ENCODE peak calls at places on chromosomes 3 and 15, in ten cellular contexts. W, H, G, Z, K, A, B, F, D and S are unnamed samples.
A peak's percentile ranks its signal among the peaks of the same experiment; 100 is the strongest.

GRCh38 chr15:94653071-94653470 is 421.7 kb downstream of the MCTP2 start:
- DNase-seq in W (no peak), H (no peak), G (no peak), Z (no peak), K (no peak), A (no peak), B (no peak), F (no peak), D (no peak), S (no peak)

GRCh38 chr3:55858302-55858701 is 371.2 kb upstream of the WNT5A start:
- DNase-seq in W (no peak), H (no peak), G (no peak), Z (no peak), K (no peak), A (no peak), B (no peak), F (no peak), D (no peak), S (no peak)

GRCh38 chr3:141279074-141279945 is 47.7 kb downstream of the PXYLP1 start:
- DNase-seq in W (peak; percentile 11), H (no peak), G (no peak), Z (no peak), K (peak; percentile 50), A (no peak), B (no peak), F (peak; percentile 42), D (no peak), S (peak; percentile 47)

GRCh38 chr15:90376789-90377188 is 11.3 kb upstream of the IQGAP1 start:
- DNase-seq in W (no peak), H (no peak), G (no peak), Z (no peak), K (no peak), A (peak; percentile 72), B (no peak), F (no peak), D (no peak), S (no peak)

GRCh38 chr3:14278799-14279705 is 100.4 kb downstream of the LSM3 start:
- DNase-seq in W (no peak), H (no peak), G (no peak), Z (no peak), K (no peak), A (no peak), B (no peak), F (no peak), D (no peak), S (no peak)

GRCh38 chr3:13687409-13687989 is 138.6 kb downstream of the FBLN2 start:
- DNase-seq in W (no peak), H (peak; percentile 1), G (no peak), Z (no peak), K (no peak), A (no peak), B (no peak), F (no peak), D (no peak), S (no peak)

GRCh38 chr3:141368062-141368924 is at the start of gene ZBTB38:
- DNase-seq in W (peak; percentile 94), H (peak; percentile 91), G (peak; percentile 88), Z (peak; percentile 74), K (peak; percentile 87), A (peak; percentile 91), B (peak; percentile 87), F (peak; percentile 89), D (peak; percentile 91), S (peak; percentile 85)

GRCh38 chr3:197171481-197172067 is 126.8 kb downstream of the DLG1 start:
- DNase-seq in W (no peak), H (no peak), G (no peak), Z (no peak), K (no peak), A (no peak), B (no peak), F (peak; percentile 32), D (no peak), S (no peak)

GRCh38 chr15:38058596-38059075 is 124.2 kb downstream of the TMCO5A start:
- DNase-seq in W (no peak), H (no peak), G (no peak), Z (no peak), K (no peak), A (no peak), B (no peak), F (no peak), D (no peak), S (no peak)

GRCh38 chr3:185685231-185686035 is 99.3 kb downstream of the SENP2 start:
- DNase-seq in W (no peak), H (no peak), G (no peak), Z (peak; percentile 1), K (peak; percentile 27), A (no peak), B (no peak), F (peak; percentile 70), D (no peak), S (no peak)

GRCh38 chr3:14253022-14253761 is 74.6 kb downstream of the LSM3 start:
- DNase-seq in W (peak; percentile 41), H (no peak), G (peak; percentile 39), Z (peak; percentile 35), K (peak; percentile 51), A (no peak), B (no peak), F (peak; percentile 16), D (no peak), S (peak; percentile 44)

GRCh38 chr3:188092648-188093047 is 61.3 kb upstream of the LPP start:
- DNase-seq in W (no peak), H (no peak), G (no peak), Z (no peak), K (no peak), A (no peak), B (no peak), F (no peak), D (no peak), S (no peak)

GRCh38 chr15:69957175-69957574 is 140.5 kb downstream of the TLE3 start:
- DNase-seq in W (no peak), H (no peak), G (no peak), Z (no peak), K (no peak), A (no peak), B (no peak), F (no peak), D (no peak), S (no peak)

GRCh38 chr15:85172846-85173490 is 191.3 kb downstream of the PDE8A start:
- DNase-seq in W (no peak), H (no peak), G (no peak), Z (no peak), K (peak; percentile 38), A (no peak), B (no peak), F (peak; percentile 41), D (no peak), S (peak; percentile 53)

GRCh38 chr3:127769284-127770081 is 52.8 kb downstream of the MGLL start:
- DNase-seq in W (no peak), H (no peak), G (no peak), Z (no peak), K (no peak), A (no peak), B (no peak), F (no peak), D (no peak), S (no peak)

DNA sequence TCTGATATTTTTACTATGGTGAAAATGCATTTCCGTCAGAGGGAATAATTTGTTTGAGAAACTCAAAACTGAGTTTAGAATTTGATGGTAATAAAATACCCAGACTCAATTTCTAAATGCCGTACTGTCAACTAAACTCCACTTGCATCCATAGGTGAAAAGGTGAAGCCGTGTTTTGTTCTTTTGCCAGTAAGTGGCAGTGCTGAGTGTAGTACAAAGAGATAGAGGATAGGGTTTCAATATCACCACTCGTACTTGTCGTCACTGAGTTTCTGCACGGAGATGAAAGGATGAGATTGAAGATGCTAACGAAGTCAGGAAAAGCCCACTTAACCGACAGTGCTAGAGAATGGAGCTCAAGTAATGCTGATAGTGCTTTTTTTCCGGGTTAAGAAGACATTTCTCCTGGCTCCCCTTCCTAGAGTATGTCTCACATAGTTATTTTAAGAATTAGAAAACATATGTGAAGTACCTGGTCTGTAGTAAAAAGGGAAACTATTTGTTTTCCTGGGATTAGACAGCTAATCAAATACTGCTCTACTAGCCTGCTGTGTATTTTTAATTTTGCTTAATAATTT is 345.1 kb downstream of the IL5RA start:
- DNase-seq in W (no peak), H (no peak), G (no peak), Z (no peak), K (no peak), A (no peak), B (no peak), F (no peak), D (no peak), S (peak; percentile 4)
- TF ChIP-seq CTCF in W (no peak), H (peak; percentile 36), G (no peak), Z (no peak), K (no peak), A (no peak), B (no peak), F (no peak), D (no peak), S (peak; percentile 5)

DNA sequence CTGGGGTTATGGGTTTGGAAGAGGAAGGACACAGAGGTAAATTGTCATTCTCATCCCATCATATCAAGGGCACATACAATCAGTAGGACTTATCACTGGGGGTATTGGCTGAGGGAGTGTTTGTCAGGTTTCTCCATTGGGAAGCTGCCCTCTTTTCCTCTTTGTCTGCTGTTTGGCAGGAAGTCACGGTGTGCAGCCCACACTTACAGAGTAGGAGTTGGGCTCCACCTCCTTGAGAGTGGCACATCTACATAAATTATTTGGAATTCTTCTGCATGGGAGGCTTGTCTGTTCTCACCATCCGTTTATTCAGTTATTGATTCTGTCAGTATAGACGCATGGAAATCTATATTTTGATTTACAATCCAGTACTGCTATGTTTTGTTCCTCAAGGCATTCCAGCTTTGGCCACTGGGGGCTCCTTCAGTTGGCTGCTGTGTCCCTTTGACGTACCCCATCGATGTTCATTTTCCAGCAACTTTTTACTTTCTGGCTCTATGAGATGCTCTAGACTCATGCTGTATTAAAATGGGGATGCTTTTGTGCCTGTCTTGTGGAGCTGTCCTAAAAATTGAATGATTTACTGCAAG is 200.3 kb downstream of the SLCO3A1 start:
- DNase-seq in W (no peak), H (no peak), G (no peak), Z (no peak), K (no peak), A (no peak), B (no peak), F (no peak), D (no peak), S (no peak)
- TF ChIP-seq CTCF in W (peak; percentile 14), H (peak; percentile 53), G (no peak), Z (peak; percentile 40), K (peak; percentile 43), A (no peak), B (peak; percentile 40), F (peak; percentile 50), D (no peak), S (peak; percentile 24)

DNA sequence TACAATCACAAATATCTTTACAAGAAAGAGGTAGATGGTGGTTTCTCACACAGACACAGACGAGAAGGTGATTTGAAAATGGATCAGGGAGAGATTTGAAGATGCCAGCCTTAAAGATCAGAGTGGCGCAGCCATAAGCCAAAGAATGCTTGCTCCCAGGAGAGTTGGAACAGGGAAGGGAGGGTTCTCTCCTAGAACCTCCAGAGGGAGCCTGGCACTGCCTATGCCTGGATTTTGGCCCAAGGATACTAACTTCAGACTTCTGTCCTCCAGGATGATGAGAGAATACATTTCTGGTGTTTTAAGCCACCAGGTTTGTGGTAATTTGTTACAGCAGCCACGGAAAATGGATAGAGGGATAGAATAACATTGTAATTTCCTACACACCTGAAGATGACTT is 279.1 kb downstream of the FAM43A start:
- DNase-seq in W (no peak), H (no peak), G (no peak), Z (no peak), K (peak; percentile 19), A (no peak), B (no peak), F (peak; percentile 40), D (no peak), S (peak; percentile 13)
- TF ChIP-seq CTCF in W (no peak), H (peak; percentile 28), G (no peak), Z (no peak), K (peak; percentile 51), A (peak; percentile 12), B (no peak), F (peak; percentile 36), D (no peak), S (peak; percentile 30)

GRCh38 chr3:8702560-8702959 is 31.0 kb upstream of the CAV3 start:
- DNase-seq in W (no peak), H (no peak), G (no peak), Z (no peak), K (no peak), A (no peak), B (no peak), F (peak; percentile 23), D (no peak), S (no peak)
- TF ChIP-seq CTCF in W (no peak), H (peak; percentile 50), G (no peak), Z (peak; percentile 16), K (peak; percentile 28), A (peak; percentile 38), B (peak; percentile 37), F (peak; percentile 63), D (no peak), S (peak; percentile 30)